ENCODE peak calls at places on chromosomes 6 and 20, in seven cellular contexts. G, U, H, I, A, T and Y are unnamed samples.

GRCh38 chr20:24470782-24471582 is 1.6 kb downstream of the SYNDIG1 start:
- DNase-seq in I (no peak), A (no peak), H (peak), U (peak), T (no peak), G (no peak), Y (peak)

GRCh38 chr6:5087389-5087788 is 2.2 kb downstream of the PPP1R3G start:
- DNase-seq in I (no peak), G (no peak), A (no peak), U (no peak), H (peak), T (no peak), Y (no peak)

GRCh38 chr6:128241221-128241620 is 279.2 kb downstream of the PTPRK start:
- DNase-seq in I (no peak), A (no peak), U (no peak), T (no peak), G (no peak), H (no peak), Y (no peak)

GRCh38 chr6:98834060-98835031 is at the start of gene POU3F2:
- DNase-seq in A (peak), H (peak), G (peak), T (peak), I (peak), U (peak), Y (peak)

GRCh38 chr6:28208180-28208659 is 16.9 kb upstream of the ZSCAN9 start:
- DNase-seq in H (no peak), G (no peak), I (no peak), T (no peak), A (no peak), U (peak), Y (no peak)

GRCh38 chr6:100153656-100154055 is 159.6 kb upstream of the MCHR2 start:
- DNase-seq in H (no peak), A (no peak), G (no peak), I (no peak), U (no peak), T (no peak), Y (no peak)

GRCh38 chr6:3133515-3133914 is 15.0 kb downstream of the BPHL start:
- DNase-seq in G (no peak), I (no peak), U (no peak), A (no peak), H (no peak), T (no peak), Y (no peak)

GRCh38 chr6:145076110-145076841 is 659.0 kb downstream of the EPM2A start:
- DNase-seq in A (no peak), H (no peak), U (no peak), G (no peak), I (no peak), T (no peak), Y (no peak)

GRCh38 chr20:56752274-56752673 is 123.2 kb downstream of the TFAP2C start:
- DNase-seq in I (no peak), T (no peak), A (no peak), G (no peak), U (peak), H (no peak), Y (no peak)

GRCh38 chr20:4813076-4813838 is 91.5 kb downstream of the PRND start:
- DNase-seq in T (no peak), I (peak), H (no peak), G (peak), A (no peak), U (no peak), Y (peak)

GRCh38 chr6:35686873-35687557 is 1.7 kb downstream of the FKBP5 start:
- DNase-seq in H (no peak), A (no peak), U (no peak), T (no peak), I (no peak), G (no peak), Y (no peak)

GRCh38 chr20:15005300-15005986 is 668.0 kb upstream of the FLRT3 start:
- DNase-seq in I (no peak), A (no peak), H (no peak), G (no peak), U (no peak), T (no peak), Y (no peak)

GRCh38 chr20:51419646-51420045 is 122.9 kb downstream of the NFATC2 start:
- DNase-seq in H (no peak), I (no peak), G (no peak), A (no peak), T (no peak), U (no peak), Y (no peak)

GRCh38 chr6:43931201-43931600 is 161.2 kb downstream of the VEGFA start:
- DNase-seq in U (no peak), I (no peak), G (no peak), T (no peak), H (no peak), A (peak), Y (no peak)

GRCh38 chr6:31541059-31541657 is 645 bp downstream of the DDX39B start:
- DNase-seq in H (no peak), G (peak), I (peak), U (peak), A (peak), T (peak), Y (peak)